ENCODE peak calls at places on chromosomes 7 and 10, in five cellular contexts. E, H, U, O and A are unnamed samples. For H3K4me1, the result is how much of the 10 kb centered on the place peaks cover.

GRCh38 chr7:146090023-146090645 is 26.5 kb upstream of the CNTNAP2 start:
- DNase-seq in O (peak), H (no peak), U (no peak), E (no peak), A (no peak)

GRCh38 chr7:66748791-66749190 is 8.3 kb downstream of the RABGEF1 start:
- DNase-seq in O (no peak), H (no peak), E (peak), U (peak), A (peak)

GRCh38 chr10:10209152-10209551 is 808.5 kb upstream of the CELF2 start:
- DNase-seq in H (no peak), U (no peak), O (no peak), E (peak), A (peak)

GRCh38 chr10:95425592-95426465 is 135.0 kb upstream of the PDLIM1 start:
- DNase-seq in H (no peak), U (no peak), O (no peak), E (no peak), A (no peak)

GRCh38 chr10:3067859-3068179 is 471 bp downstream of the PFKP start:
- DNase-seq in E (no peak), H (no peak), U (no peak), O (peak), A (no peak)

GRCh38 chr7:144455040-144455404 is 51.5 kb upstream of the NOBOX start:
- DNase-seq in U (no peak), O (no peak), E (no peak), H (no peak), A (no peak)

GRCh38 chr10:132185601-132186487 is 904 bp upstream of the DPYSL4 start:
- DNase-seq in E (peak), O (peak), H (peak), U (peak), A (peak)

GRCh38 chr10:42970451-42971250 is 106.2 kb upstream of the RET start:
- DNase-seq in H (no peak), U (no peak), O (no peak), E (no peak), A (no peak)

GRCh38 chr10:125007436-125007835 is 65.5 kb downstream of the ZRANB1 start:
- DNase-seq in E (no peak), O (no peak), H (no peak), U (no peak), A (no peak)

GRCh38 chr10:125152646-125153368 is 7.6 kb downstream of the CTBP2 start:
- DNase-seq in U (peak), E (peak), H (no peak), O (peak), A (peak)

GRCh38 chr7:100682228-100682741 is 8.7 kb downstream of the GNB2 start:
- DNase-seq in O (no peak), U (no peak), H (no peak), E (no peak), A (no peak)

GRCh38 chr7:115232041-115232440 is 310.1 kb downstream of the MDFIC start:
- DNase-seq in H (no peak), O (no peak), U (no peak), E (no peak), A (no peak)

GRCh38 chr7:115230882-115231508 is 309.1 kb downstream of the MDFIC start:
- DNase-seq in E (no peak), O (no peak), U (no peak), H (no peak), A (no peak)

GRCh38 chr7:115227473-115228235 is 305.8 kb downstream of the MDFIC start:
- DNase-seq in E (no peak), H (no peak), O (no peak), U (no peak), A (no peak)

GRCh38 chr7:115226410-115226809 is 304.5 kb downstream of the MDFIC start:
- DNase-seq in U (no peak), O (peak), H (no peak), E (no peak), A (no peak)

DNA sequence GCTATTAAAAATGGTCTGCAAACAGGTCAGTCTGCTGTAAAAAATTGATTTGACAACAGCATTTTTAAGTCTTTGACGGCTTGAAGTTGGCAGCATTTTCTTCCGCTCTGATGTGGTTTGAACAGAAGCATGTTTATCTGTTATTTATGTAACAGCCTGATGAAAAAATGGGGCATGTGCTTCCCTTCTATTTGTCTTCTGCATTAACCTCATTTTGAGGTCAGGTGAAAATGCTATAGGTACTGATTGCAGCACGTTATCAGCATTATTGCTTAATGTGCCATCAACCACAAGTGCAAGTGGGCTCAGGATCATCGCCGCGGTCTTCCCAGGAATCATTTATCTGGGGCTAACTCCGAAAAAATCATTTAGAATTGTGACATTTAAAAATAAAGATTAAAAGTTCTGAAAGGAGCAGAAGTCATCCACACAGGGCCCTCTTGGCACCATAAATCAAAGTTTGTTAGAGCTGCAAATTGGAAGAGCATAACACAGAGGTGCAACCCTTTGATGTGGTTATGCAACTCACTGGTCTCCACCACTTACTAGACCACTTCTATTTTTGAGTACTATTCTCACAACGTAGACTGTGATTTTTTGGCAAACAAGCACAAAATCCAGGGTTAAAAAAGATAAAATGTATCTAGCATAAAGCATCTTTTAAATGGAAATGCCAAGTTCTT is 307.6 kb downstream of the MDFIC start:
- DNase-seq in U (no peak), O (no peak), H (no peak), E (no peak), A (no peak)
- H3K27ac ChIP-seq in U (no peak), O (no peak), H (peak), E (no peak), A (no peak)

DNA sequence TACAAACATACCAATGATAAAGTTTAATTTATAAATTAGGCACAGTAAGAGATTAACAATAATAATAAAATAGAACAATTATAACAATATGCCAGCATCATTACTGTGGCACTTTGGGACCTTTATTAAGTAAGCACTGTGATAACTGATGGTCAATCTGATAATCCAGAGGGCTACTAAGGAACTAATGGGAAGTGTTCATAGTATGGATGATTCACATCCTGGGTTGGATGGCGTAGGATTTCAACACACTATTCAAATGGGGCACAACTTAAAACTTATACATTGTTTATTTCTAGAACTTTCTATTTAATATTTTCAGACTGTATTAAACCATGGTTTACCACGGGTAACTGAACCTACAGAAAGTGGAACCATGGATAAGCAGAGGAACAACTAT is 90.8 kb downstream of the KIF20B start:
- DNase-seq in H (no peak), O (no peak), U (no peak), E (no peak), A (no peak)
- H3K4me1 ChIP-seq in H (under half), O (under half), U (under half), E (under half), A (under half)

GRCh38 chr7:116527521-116527920 is 2.7 kb downstream of the CAV1 start:
- DNase-seq in H (no peak), U (no peak), O (no peak), E (no peak), A (no peak)

GRCh38 chr7:116528008-116528789 is 3.4 kb downstream of the CAV1 start:
- DNase-seq in E (peak), U (peak), H (no peak), O (no peak), A (peak)

GRCh38 chr7:116532102-116532501 is 7.3 kb downstream of the CAV1 start:
- DNase-seq in E (no peak), U (no peak), H (no peak), O (no peak), A (no peak)

GRCh38 chr7:116529250-116529649 is 4.4 kb downstream of the CAV1 start:
- DNase-seq in O (no peak), H (no peak), E (no peak), U (no peak), A (no peak)

GRCh38 chr7:116530107-116530820 is 5.4 kb downstream of the CAV1 start:
- DNase-seq in E (no peak), H (no peak), U (no peak), O (no peak), A (no peak)
- H3K27ac ChIP-seq in E (peak), H (no peak), U (no peak), O (no peak), A (peak)

GRCh38 chr10:69228151-69228550 is 8.0 kb downstream of the HKDC1 start:
- DNase-seq in E (no peak), U (no peak), O (no peak), H (no peak), A (no peak)

GRCh38 chr10:69229565-69229886 is 9.4 kb downstream of the HKDC1 start:
- DNase-seq in H (no peak), U (no peak), E (no peak), O (no peak), A (no peak)

GRCh38 chr10:69225681-69226080 is 5.5 kb downstream of the HKDC1 start:
- DNase-seq in U (no peak), O (no peak), E (no peak), H (no peak), A (no peak)

GRCh38 chr10:69224862-69225657 is 4.9 kb downstream of the HKDC1 start:
- DNase-seq in O (no peak), U (no peak), H (no peak), E (no peak), A (no peak)

DNA sequence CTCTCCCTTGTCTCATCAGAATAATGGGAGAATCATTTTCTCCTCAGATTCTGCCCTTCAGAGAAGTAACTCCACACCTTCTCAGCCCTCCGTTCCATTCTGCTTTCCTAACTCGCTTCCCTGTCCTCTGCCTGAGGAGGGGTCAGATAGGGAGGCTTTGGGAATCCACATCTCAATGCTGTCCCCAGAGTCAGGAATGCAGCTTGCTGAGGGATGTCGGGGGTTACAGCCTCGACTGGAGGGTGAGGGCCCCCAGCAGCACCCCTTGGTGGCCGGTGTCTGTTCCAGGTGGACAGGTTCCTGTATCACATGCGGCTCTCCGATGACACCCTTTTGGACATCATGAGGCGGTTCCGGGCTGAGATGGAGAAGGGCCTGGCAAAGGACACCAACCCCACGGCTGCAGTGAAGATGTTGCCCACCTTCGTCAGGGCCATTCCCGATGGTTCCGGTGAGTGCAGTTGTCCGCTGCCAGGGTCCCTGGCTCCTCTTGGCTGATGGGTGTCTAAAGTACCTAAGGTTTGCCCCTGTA is 6.9 kb downstream of the HKDC1 start:
- DNase-seq in U (no peak), O (no peak), H (no peak), E (no peak), A (no peak)
- H3K4me1 ChIP-seq in U (under half), O (under half), H (half or more), E (under half), A (under half)

DNA sequence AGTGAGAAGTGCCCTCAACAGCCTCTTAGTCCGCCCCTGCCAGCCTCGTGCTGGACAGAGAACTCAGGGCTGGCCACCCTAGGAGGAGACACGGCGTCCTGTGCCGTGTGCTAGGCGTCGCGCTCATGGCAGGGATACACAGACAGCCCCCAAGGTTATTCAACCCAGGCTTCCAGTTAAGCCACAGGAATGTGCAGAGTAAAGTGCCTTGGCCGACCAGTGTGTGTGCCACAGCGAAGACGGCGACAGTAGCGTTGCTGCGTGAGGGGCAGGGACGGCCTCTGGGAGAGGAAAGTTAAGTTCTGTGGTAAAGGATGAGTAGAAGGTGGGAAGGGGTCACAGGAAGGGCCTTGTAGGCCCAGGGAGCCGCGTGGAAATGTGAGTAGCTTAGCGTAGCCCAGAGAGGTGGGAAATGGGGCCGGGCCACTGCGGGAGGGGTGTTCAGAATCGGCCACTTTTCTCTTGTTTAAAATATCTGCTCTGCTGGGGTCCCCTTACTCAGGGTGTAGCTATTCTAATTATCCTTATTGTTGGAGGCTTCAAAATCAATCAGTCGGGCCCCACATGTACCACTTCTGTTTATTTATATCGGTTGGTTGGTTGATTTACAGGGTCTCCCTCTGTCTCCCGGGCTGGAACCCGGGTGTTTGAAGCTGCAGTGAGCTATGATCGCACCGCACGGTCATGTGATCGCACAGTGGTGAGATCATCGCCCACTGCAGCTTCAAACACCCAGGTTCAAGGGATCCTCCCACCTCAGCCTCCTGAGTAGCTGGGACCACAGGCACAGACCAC is 24.5 kb downstream of the TMEM120A start:
- DNase-seq in E (no peak), H (no peak), O (no peak), U (no peak), A (no peak)
- H3K27ac ChIP-seq in E (no peak), H (no peak), O (no peak), U (peak), A (peak)

DNA sequence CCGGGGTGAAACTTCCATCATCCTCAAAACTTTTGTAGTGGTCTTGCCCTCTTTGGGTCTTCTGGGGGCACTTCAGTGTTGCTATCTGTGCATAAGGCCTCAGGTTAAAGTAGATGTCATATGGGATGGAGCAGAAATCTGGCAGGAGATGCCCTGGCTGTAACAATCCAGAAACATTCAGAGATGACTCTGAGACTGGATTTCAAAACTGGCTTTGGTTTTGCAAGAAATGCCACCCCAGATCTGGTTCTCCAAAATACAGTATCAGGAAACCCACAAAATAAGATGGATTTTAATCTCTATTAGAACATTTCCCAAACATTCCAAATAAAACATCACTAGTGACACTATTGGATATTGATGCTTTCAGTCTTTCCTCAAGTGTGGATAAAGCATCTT is 191.5 kb downstream of the REEP3 start:
- DNase-seq in U (no peak), H (no peak), O (no peak), E (no peak), A (no peak)
- H3K4me1 ChIP-seq in U (under half), H (under half), O (under half), E (under half), A (half or more)